ENCODE peak calls at places on chromosomes 3 and 15, in eight cellular contexts. W, T, A, Q, B, X, G and J are unnamed samples.

GRCh38 chr3:156761007-156761406 is 65.1 kb upstream of the LEKR1 start:
- DNase-seq in W (no peak), Q (no peak), B (no peak), G (no peak), A (no peak), X (no peak), T (no peak), J (no peak)

GRCh38 chr3:104269771-104270170 is 1096.9 kb upstream of the ALCAM start:
- DNase-seq in X (no peak), B (no peak), G (no peak), A (no peak), T (no peak), W (no peak), Q (no peak), J (no peak)

GRCh38 chr15:62509395-62509973 is 344.4 kb upstream of the C2CD4B start:
- DNase-seq in B (no peak), A (no peak), T (no peak), X (no peak), W (no peak), Q (no peak), G (no peak), J (no peak)

GRCh38 chr15:40918799-40919392 is 10.2 kb upstream of the DLL4 start:
- DNase-seq in X (no peak), T (no peak), B (no peak), Q (peak), G (no peak), A (no peak), W (no peak), J (no peak)

GRCh38 chr15:65888998-65889397 is 19.7 kb downstream of the RAB11A start:
- DNase-seq in B (no peak), Q (no peak), W (no peak), T (no peak), X (no peak), A (no peak), G (no peak), J (no peak)

GRCh38 chr15:55590788-55591187 is 2.6 kb upstream of the PYGO1 start:
- DNase-seq in G (no peak), X (no peak), Q (peak), W (no peak), B (no peak), T (no peak), A (no peak), J (no peak)

GRCh38 chr3:194575484-194576210 is 57.6 kb downstream of the TMEM44 start:
- DNase-seq in B (no peak), Q (peak), W (no peak), G (no peak), T (no peak), A (no peak), X (no peak), J (peak)

GRCh38 chr3:126114406-126115386 is 30.8 kb upstream of the SLC41A3 start:
- DNase-seq in B (no peak), T (no peak), Q (no peak), W (no peak), G (no peak), X (no peak), A (no peak), J (no peak)

GRCh38 chr3:25723802-25724201 is 59.1 kb upstream of the TOP2B start:
- DNase-seq in Q (no peak), W (no peak), A (no peak), T (no peak), G (no peak), B (no peak), X (no peak), J (no peak)

GRCh38 chr15:60134609-60135008 is 130.5 kb downstream of the FOXB1 start:
- DNase-seq in X (no peak), Q (no peak), B (no peak), W (no peak), G (no peak), A (no peak), T (no peak), J (no peak)

GRCh38 chr15:65309882-65310418 is 5.5 kb downstream of the RNU5B-1 start:
- DNase-seq in Q (peak), B (no peak), W (no peak), A (no peak), X (no peak), T (no peak), G (no peak), J (no peak)

GRCh38 chr3:50627407-50628051 is 10.6 kb downstream of the MAPKAPK3 start:
- DNase-seq in W (no peak), X (peak), B (peak), T (peak), G (no peak), Q (peak), A (no peak), J (peak)

GRCh38 chr15:69725957-69726356 is 273.3 kb downstream of the RPLP1 start:
- DNase-seq in B (no peak), Q (no peak), X (no peak), T (no peak), W (no peak), A (no peak), G (no peak), J (no peak)

GRCh38 chr3:133274477-133274876 is 125.4 kb upstream of the BFSP2 start:
- DNase-seq in W (no peak), Q (no peak), X (no peak), T (no peak), B (no peak), G (no peak), A (no peak), J (no peak)

GRCh38 chr3:33578325-33579180 is 138.3 kb upstream of the UBP1 start:
- DNase-seq in X (no peak), A (peak), W (peak), Q (no peak), G (no peak), B (no peak), T (no peak), J (no peak)

GRCh38 chr3:168407381-168407780 is 311.7 kb upstream of the GOLIM4 start:
- DNase-seq in A (no peak), W (no peak), Q (no peak), T (no peak), B (no peak), G (no peak), X (no peak), J (no peak)

GRCh38 chr3:106631378-106632083 is 745.7 kb upstream of the CCDC54 start:
- DNase-seq in A (peak), B (no peak), W (no peak), Q (no peak), G (no peak), T (no peak), X (no peak), J (no peak)

GRCh38 chr3:32371466-32372212 is 20.0 kb upstream of the CMTM7 start:
- DNase-seq in G (peak), W (no peak), Q (no peak), B (no peak), A (no peak), X (no peak), T (no peak), J (no peak)

GRCh38 chr3:126179825-126180476 is 435 bp downstream of the ALDH1L1 start:
- DNase-seq in T (peak), B (no peak), X (no peak), A (no peak), W (no peak), Q (no peak), G (no peak), J (peak)

GRCh38 chr15:58346361-58346760 is 85.4 kb upstream of the LIPC start:
- DNase-seq in A (peak), W (no peak), G (no peak), B (no peak), T (no peak), X (peak), Q (no peak), J (peak)

GRCh38 chr3:139588450-139588849 is 48.9 kb upstream of the RBP1 start:
- DNase-seq in B (no peak), T (peak), X (no peak), Q (no peak), G (no peak), A (no peak), W (no peak), J (peak)

GRCh38 chr15:73881539-73882320 is 8.4 kb downstream of the TBC1D21 start:
- DNase-seq in W (no peak), T (no peak), Q (no peak), A (no peak), G (no peak), B (no peak), X (no peak), J (no peak)

GRCh38 chr3:11379824-11380281 is 107.7 kb downstream of the ATG7 start:
- DNase-seq in T (no peak), B (no peak), X (no peak), Q (no peak), G (no peak), W (peak), A (no peak), J (peak)

GRCh38 chr3:72334681-72335457 is 513.4 kb downstream of the SHQ1 start:
- DNase-seq in X (no peak), A (no peak), W (no peak), B (peak), G (no peak), Q (no peak), T (no peak), J (no peak)

GRCh38 chr3:157042226-157042625 is 117.7 kb downstream of the CCNL1 start:
- DNase-seq in W (no peak), B (no peak), G (no peak), Q (no peak), T (no peak), X (no peak), A (no peak), J (no peak)

GRCh38 chr3:25580534-25580933 is 84.2 kb downstream of the TOP2B start:
- DNase-seq in X (no peak), A (no peak), G (no peak), Q (no peak), B (no peak), W (no peak), T (no peak), J (no peak)

GRCh38 chr3:113097821-113098516 is 107.2 kb downstream of the GTPBP8 start:
- DNase-seq in A (peak), G (no peak), Q (no peak), W (no peak), T (no peak), B (no peak), X (peak), J (peak)

GRCh38 chr15:93233710-93234109 is 144.7 kb upstream of the RGMA start:
- DNase-seq in A (no peak), B (no peak), Q (no peak), G (no peak), T (no peak), W (no peak), X (no peak), J (no peak)